ENCODE peak calls at places on chromosomes 1 and 21, in five cellular contexts. U is SK-N-SH, N is H1, J is K562, P is HepG2. Z is an unnamed sample.

GRCh38 chr21:44730951-44731579 is 19.7 kb upstream of the TSPEAR start:
- DNase-seq in N (peak), U (no peak), P (no peak), J (peak), Z (no peak)

GRCh38 chr1:98702976-98703375 is 41.5 kb downstream of the SNX7 start:
- DNase-seq in N (no peak), P (no peak), U (no peak), J (no peak), Z (no peak)

GRCh38 chr1:91827094-91828006 is 58.6 kb downstream of the TGFBR3 start:
- DNase-seq in N (no peak), U (no peak), J (no peak), P (peak), Z (no peak)

GRCh38 chr1:206489980-206490534 is 17.3 kb upstream of the RASSF5 start:
- DNase-seq in P (peak), J (peak), N (peak), U (peak), Z (no peak)

GRCh38 chr1:114750780-114751179 is 7.0 kb downstream of the CSDE1 start:
- DNase-seq in N (no peak), P (no peak), U (no peak), J (no peak), Z (no peak)

GRCh38 chr1:210288106-210288505 is 40.6 kb upstream of the HHAT start:
- DNase-seq in P (no peak), U (no peak), J (no peak), N (no peak), Z (no peak)

GRCh38 chr1:60835649-60836048 is 246.7 kb upstream of the NFIA start:
- DNase-seq in N (no peak), U (no peak), P (no peak), J (no peak), Z (no peak)

GRCh38 chr1:75722966-75723365 is 1.5 kb upstream of the ACADM start:
- DNase-seq in P (no peak), J (no peak), U (no peak), N (no peak), Z (no peak)

GRCh38 chr1:30744060-30744756 is 13.4 kb downstream of the LAPTM5 start:
- DNase-seq in J (no peak), U (no peak), P (no peak), N (no peak), Z (no peak)

GRCh38 chr1:184270556-184270955 is 116.3 kb upstream of the C1orf21 start:
- DNase-seq in U (no peak), N (no peak), P (no peak), J (no peak), Z (no peak)

GRCh38 chr1:214363386-214363785 is 82.4 kb downstream of the SMYD2 start:
- DNase-seq in J (no peak), N (no peak), P (no peak), U (no peak), Z (no peak)

GRCh38 chr21:32475162-32475812 is 62.8 kb downstream of the EVA1C start:
- DNase-seq in P (no peak), U (no peak), J (no peak), N (no peak), Z (no peak)

GRCh38 chr1:207897188-207897587 is 13.7 kb downstream of the CD34 start:
- DNase-seq in N (no peak), J (no peak), P (no peak), U (peak), Z (no peak)

GRCh38 chr1:18778437-18778836 is 81.0 kb downstream of the TAS1R2 start:
- DNase-seq in U (peak), J (no peak), N (no peak), P (no peak), Z (no peak)

GRCh38 chr1:64495878-64496277 is 25.9 kb downstream of the CACHD1 start:
- DNase-seq in J (no peak), P (no peak), U (no peak), N (no peak), Z (no peak)

GRCh38 chr1:216331211-216331610 is 92.0 kb downstream of the USH2A start:
- DNase-seq in J (no peak), P (no peak), U (no peak), N (no peak), Z (no peak)

GRCh38 chr1:1135339-1136111 is 19.6 kb upstream of the C1orf159 start:
- DNase-seq in P (no peak), U (no peak), N (no peak), J (peak), Z (no peak)

GRCh38 chr1:176691251-176692228 is 228.6 kb downstream of the PAPPA2 start:
- DNase-seq in P (peak), U (peak), N (no peak), J (peak), Z (peak)

GRCh38 chr1:192225713-192226112 is 67.5 kb downstream of the RGS18 start:
- DNase-seq in N (no peak), J (no peak), U (no peak), P (no peak), Z (no peak)

GRCh38 chr21:36381841-36382589 is 3.2 kb upstream of the CHAF1B start:
- DNase-seq in N (no peak), P (no peak), J (no peak), U (no peak), Z (no peak)

GRCh38 chr1:190949932-190950331 is 472.3 kb upstream of the BRINP3 start:
- DNase-seq in P (peak), J (no peak), U (no peak), N (no peak), Z (no peak)

GRCh38 chr1:111690306-111690617 is 48.9 kb downstream of the INKA2 start:
- DNase-seq in U (peak), J (no peak), P (no peak), N (no peak), Z (no peak)

GRCh38 chr1:1355376-1355775 is 3.0 kb downstream of the MXRA8 start:
- DNase-seq in P (no peak), U (peak), N (peak), J (no peak), Z (no peak)

GRCh38 chr1:98322966-98323365 is 338.6 kb upstream of the SNX7 start:
- DNase-seq in U (no peak), N (no peak), J (no peak), P (no peak), Z (no peak)

GRCh38 chr1:41870076-41870562 is 48.6 kb downstream of the HIVEP3 start:
- DNase-seq in J (peak), U (no peak), N (no peak), P (no peak), Z (no peak)

GRCh38 chr1:193270996-193271395 is 84.6 kb upstream of the B3GALT2 start:
- DNase-seq in U (no peak), P (no peak), N (no peak), J (no peak), Z (peak)

GRCh38 chr1:168465942-168466702 is 77.7 kb downstream of the XCL2 start:
- DNase-seq in P (peak), U (peak), J (peak), N (no peak), Z (peak)

GRCh38 chr1:170277985-170278384 is 132.2 kb downstream of the NTMT2 start:
- DNase-seq in J (no peak), U (no peak), P (no peak), N (no peak), Z (no peak)

GRCh38 chr1:177794316-177794991 is 175.4 kb downstream of the SEC16B start:
- DNase-seq in J (no peak), N (no peak), P (no peak), U (no peak), Z (no peak)

GRCh38 chr1:103529746-103530145 is 4.2 kb downstream of the RNPC3 start:
- DNase-seq in N (no peak), J (no peak), U (no peak), P (no peak), Z (no peak)

GRCh38 chr21:16419188-16419874 is 689.5 kb downstream of the USP25 start:
- DNase-seq in N (no peak), P (peak), U (peak), J (no peak), Z (no peak)

GRCh38 chr1:935751-936231 is 12.1 kb downstream of the SAMD11 start:
- DNase-seq in N (no peak), J (peak), U (peak), P (no peak), Z (no peak)

GRCh38 chr1:110185181-110185580 is 24.9 kb upstream of the KCNC4 start:
- DNase-seq in J (no peak), N (no peak), U (no peak), P (no peak), Z (no peak)

GRCh38 chr1:165257969-165258459 is 98.5 kb downstream of the LMX1A start:
- DNase-seq in U (peak), P (peak), J (peak), N (peak), Z (peak)

GRCh38 chr1:228008391-228009115 is 1.8 kb downstream of the WNT3A start:
- DNase-seq in J (peak), P (no peak), U (peak), N (no peak), Z (no peak)

GRCh38 chr1:160125761-160126160 is 10.2 kb downstream of the ATP1A2 start:
- DNase-seq in P (no peak), U (no peak), J (no peak), N (no peak), Z (no peak)

GRCh38 chr1:45843474-45843905 is 40.1 kb downstream of the MAST2 start:
- DNase-seq in N (no peak), U (no peak), P (no peak), J (no peak), Z (no peak)

DNA sequence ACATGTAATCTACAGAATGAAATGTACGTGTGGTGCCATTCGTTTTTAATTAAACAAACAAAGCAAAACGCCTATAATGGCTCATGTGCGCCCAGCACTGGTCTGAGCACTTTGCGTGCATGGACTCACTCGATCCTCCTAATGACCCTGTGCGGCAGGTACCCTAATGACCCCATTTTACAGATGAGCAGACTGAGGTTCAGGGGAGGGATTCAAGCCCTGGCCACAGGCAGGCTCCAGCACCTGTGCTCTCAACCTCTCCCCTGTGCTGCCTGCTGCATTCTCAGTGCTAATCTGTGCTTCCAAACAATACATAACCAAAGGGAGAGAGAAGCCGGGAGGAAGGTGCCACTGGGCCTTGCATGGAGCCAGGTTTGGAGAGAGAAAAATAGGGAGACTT is 124.2 kb upstream of the ZBTB40 start:
- DNase-seq in N (peak), U (no peak), J (no peak), P (no peak), Z (no peak)
- TF ChIP-seq TAF1 in N (no peak), U (no peak), J (no peak), P (no peak), Z (no peak)

GRCh38 chr1:39159224-39160036 is 45.1 kb upstream of the MACF1 start:
- DNase-seq in P (peak), U (no peak), N (no peak), J (no peak), Z (no peak)
- TF ChIP-seq RFX5 in P (no peak), U (no peak), N (no peak), J (no peak), Z (no peak)

DNA sequence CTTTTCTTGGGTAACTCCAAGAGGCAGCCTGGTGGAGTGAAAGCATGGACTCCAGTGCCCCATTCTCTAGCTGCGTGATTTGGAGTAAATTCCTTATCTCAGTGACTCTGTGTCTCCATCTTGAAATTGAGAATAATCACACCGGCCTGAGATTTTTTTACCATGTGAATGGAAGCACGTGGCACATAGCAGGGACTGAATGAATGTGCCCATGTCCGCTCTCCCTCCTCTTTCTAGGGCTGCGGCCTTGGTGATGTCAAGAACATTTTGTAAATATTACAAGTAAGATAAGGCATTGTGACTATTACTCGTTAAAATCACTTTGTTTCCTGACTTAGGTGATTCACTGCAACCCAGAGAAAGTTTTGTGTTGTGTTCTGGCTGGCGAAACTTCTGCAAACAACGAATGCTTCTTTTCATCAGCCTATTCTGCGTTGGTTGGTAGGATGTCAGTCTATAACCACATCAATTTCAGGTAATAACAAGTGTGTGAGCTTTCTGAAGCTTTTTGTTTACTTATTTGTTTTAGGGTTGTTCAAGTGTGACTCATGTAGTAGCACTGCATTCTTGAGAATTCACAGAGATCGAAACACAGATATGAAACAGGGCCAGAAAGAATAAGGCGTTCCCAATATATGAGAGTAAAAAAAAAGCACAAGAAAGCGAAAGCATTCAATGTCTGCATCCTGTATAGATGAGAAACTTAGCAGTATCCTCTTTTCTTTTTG is 135.7 kb upstream of the SLC45A1 start:
- DNase-seq in P (peak), U (no peak), N (no peak), J (no peak), Z (peak)
- TF ChIP-seq TAF1 in P (no peak), U (no peak), N (no peak), J (no peak), Z (no peak)

GRCh38 chr1:9723068-9723805 is 71.7 kb downstream of the PIK3CD start:
- DNase-seq in P (no peak), N (no peak), U (no peak), J (no peak), Z (no peak)
- TF ChIP-seq RFX5 in P (no peak), N (no peak), U (no peak), J (no peak), Z (no peak)

GRCh38 chr1:87056974-87057373 is 142.5 kb downstream of the HS2ST1 start:
- DNase-seq in N (no peak), P (no peak), J (no peak), U (no peak), Z (no peak)

GRCh38 chr1:87052986-87053385 is 138.6 kb downstream of the HS2ST1 start:
- DNase-seq in N (no peak), U (no peak), J (no peak), P (no peak), Z (no peak)

GRCh38 chr1:87048237-87048636 is 133.8 kb downstream of the HS2ST1 start:
- DNase-seq in J (no peak), P (no peak), N (no peak), U (no peak), Z (no peak)

GRCh38 chr1:87052400-87052799 is 138.0 kb downstream of the HS2ST1 start:
- DNase-seq in N (no peak), U (no peak), P (no peak), J (no peak), Z (no peak)

GRCh38 chr1:87051965-87052364 is 137.5 kb downstream of the HS2ST1 start:
- DNase-seq in J (no peak), U (no peak), P (no peak), N (no peak), Z (no peak)
- TF ChIP-seq TAF1 in J (no peak), U (no peak), P (no peak), N (no peak), Z (no peak)

GRCh38 chr1:5597991-5598823 is 394.0 kb downstream of the NPHP4 start:
- DNase-seq in U (peak), J (no peak), P (peak), N (no peak), Z (no peak)
- TF ChIP-seq RFX5 in U (no peak), J (no peak), P (no peak), N (no peak), Z (no peak)

Z was measured in GM12878.